ENCODE peak calls at places on chromosomes 13 and 19, in seven cellular contexts. One of them, this sample, is unnamed.

GRCh38 chr19:2546128-2547032 is 70.5 kb downstream of the GADD45B start:
- DNase-seq in pancreas: peak; percentile 81
- DNase-seq in PC-3: no peak
- DNase-seq in breast epithelium: peak; percentile 80
- DNase-seq in left ventricle myocardium inferior: peak; percentile 90
- DNase-seq in SK-N-SH: no peak
- DNase-seq in IMR-90: no peak
- DNase-seq in this sample: no peak

GRCh38 chr13:62524061-62524460 is 1108.4 kb upstream of the PCDH20 start:
- DNase-seq in breast epithelium: no peak
- DNase-seq in pancreas: no peak
- DNase-seq in SK-N-SH: no peak
- DNase-seq in IMR-90: no peak
- DNase-seq in left ventricle myocardium inferior: no peak
- DNase-seq in PC-3: no peak
- DNase-seq in this sample: no peak

GRCh38 chr13:99307648-99308339 is 595 bp upstream of the GPR183 start:
- DNase-seq in IMR-90: peak; percentile 83
- DNase-seq in breast epithelium: no peak
- DNase-seq in left ventricle myocardium inferior: no peak
- DNase-seq in SK-N-SH: no peak
- DNase-seq in pancreas: no peak
- DNase-seq in PC-3: peak; percentile 53
- DNase-seq in this sample: no peak

GRCh38 chr19:46603752-46604241 is 2.7 kb downstream of the CALM3 start:
- DNase-seq in PC-3: no peak
- DNase-seq in breast epithelium: no peak
- DNase-seq in left ventricle myocardium inferior: no peak
- DNase-seq in pancreas: no peak
- DNase-seq in SK-N-SH: peak; percentile 42
- DNase-seq in IMR-90: no peak
- DNase-seq in this sample: no peak

GRCh38 chr13:39102981-39103490 is 64.8 kb downstream of the NHLRC3 start:
- DNase-seq in left ventricle myocardium inferior: no peak
- DNase-seq in breast epithelium: no peak
- DNase-seq in SK-N-SH: no peak
- DNase-seq in IMR-90: no peak
- DNase-seq in PC-3: no peak
- DNase-seq in pancreas: no peak
- DNase-seq in this sample: no peak

GRCh38 chr13:34258646-34259386 is 440.9 kb downstream of the RFC3 start:
- DNase-seq in breast epithelium: no peak
- DNase-seq in SK-N-SH: peak; percentile 65
- DNase-seq in left ventricle myocardium inferior: no peak
- DNase-seq in PC-3: no peak
- DNase-seq in pancreas: no peak
- DNase-seq in IMR-90: no peak
- DNase-seq in this sample: no peak

GRCh38 chr19:46118136-46118535 is 6.4 kb downstream of the IGFL3 start:
- DNase-seq in left ventricle myocardium inferior: no peak
- DNase-seq in pancreas: no peak
- DNase-seq in IMR-90: no peak
- DNase-seq in breast epithelium: no peak
- DNase-seq in PC-3: peak; percentile 72
- DNase-seq in SK-N-SH: no peak
- DNase-seq in this sample: no peak

GRCh38 chr13:105139380-105140285 is 1395.8 kb downstream of the EFNB2 start:
- DNase-seq in left ventricle myocardium inferior: peak; percentile 26
- DNase-seq in IMR-90: peak; percentile 62
- DNase-seq in SK-N-SH: no peak
- DNase-seq in breast epithelium: peak; percentile 18
- DNase-seq in PC-3: no peak
- DNase-seq in pancreas: no peak
- DNase-seq in this sample: peak; percentile 81

GRCh38 chr13:44803390-44803789 is 185.9 kb downstream of the NUFIP1 start:
- DNase-seq in IMR-90: no peak
- DNase-seq in breast epithelium: no peak
- DNase-seq in left ventricle myocardium inferior: no peak
- DNase-seq in pancreas: no peak
- DNase-seq in PC-3: no peak
- DNase-seq in SK-N-SH: no peak
- DNase-seq in this sample: no peak

GRCh38 chr19:9535934-9536333 is 2.5 kb downstream of the ZNF426 start:
- DNase-seq in IMR-90: no peak
- DNase-seq in SK-N-SH: no peak
- DNase-seq in PC-3: no peak
- DNase-seq in left ventricle myocardium inferior: no peak
- DNase-seq in breast epithelium: no peak
- DNase-seq in pancreas: no peak
- DNase-seq in this sample: no peak

GRCh38 chr13:113969311-113969972 is 4.4 kb downstream of the C13orf46 start:
- DNase-seq in left ventricle myocardium inferior: peak; percentile 7
- DNase-seq in breast epithelium: no peak
- DNase-seq in PC-3: no peak
- DNase-seq in pancreas: peak; percentile 69
- DNase-seq in SK-N-SH: no peak
- DNase-seq in IMR-90: no peak
- DNase-seq in this sample: no peak

GRCh38 chr13:113722921-113723320 is 36.1 kb upstream of the TMEM255B start:
- DNase-seq in IMR-90: no peak
- DNase-seq in left ventricle myocardium inferior: no peak
- DNase-seq in PC-3: no peak
- DNase-seq in breast epithelium: no peak
- DNase-seq in SK-N-SH: no peak
- DNase-seq in pancreas: peak; percentile 59
- DNase-seq in this sample: no peak

GRCh38 chr19:20969498-20969897 is 46.4 kb downstream of the ZNF85 start:
- DNase-seq in SK-N-SH: no peak
- DNase-seq in PC-3: peak; percentile 60
- DNase-seq in left ventricle myocardium inferior: no peak
- DNase-seq in IMR-90: no peak
- DNase-seq in pancreas: no peak
- DNase-seq in breast epithelium: peak; percentile 64
- DNase-seq in this sample: no peak

DNA sequence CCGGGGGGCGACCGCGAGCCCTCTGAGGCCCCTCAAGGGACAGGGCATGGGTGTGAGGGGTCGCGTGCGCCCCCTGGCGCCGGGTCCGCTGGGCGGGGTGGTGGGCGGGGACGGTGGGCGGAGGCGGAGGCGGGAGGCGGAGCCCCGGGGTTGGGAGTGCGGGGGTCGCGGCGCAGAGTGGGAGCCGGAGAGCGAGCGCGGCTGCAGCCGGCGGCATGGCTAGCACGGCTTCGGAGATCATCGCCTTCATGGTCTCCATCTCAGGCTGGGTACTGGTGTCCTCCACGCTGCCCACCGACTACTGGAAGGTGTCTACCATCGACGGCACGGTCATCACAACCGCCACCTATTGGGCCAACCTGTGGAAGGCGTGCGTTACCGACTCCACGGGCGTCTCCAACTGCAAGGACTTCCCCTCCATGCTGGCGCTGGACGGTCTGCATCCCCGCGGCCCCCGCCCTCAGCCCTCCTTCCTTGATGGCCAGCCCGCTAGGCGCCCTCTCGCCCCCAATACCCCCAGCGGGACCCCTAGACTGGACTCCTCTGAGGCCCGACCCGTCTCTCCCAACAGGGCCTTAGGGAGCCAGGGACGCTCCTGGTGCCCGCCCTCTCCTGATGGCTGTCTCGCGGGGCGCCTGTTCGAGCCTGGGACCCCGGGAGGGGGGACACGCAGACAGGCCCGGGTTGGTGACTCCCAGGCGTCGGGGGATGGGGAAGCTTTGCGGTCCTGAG is at the start of gene CLDN10:
- DNase-seq in left ventricle myocardium inferior: no peak
- DNase-seq in SK-N-SH: peak; percentile 93
- DNase-seq in pancreas: peak; percentile 90
- DNase-seq in IMR-90: no peak
- DNase-seq in breast epithelium: no peak
- DNase-seq in PC-3: no peak
- DNase-seq in this sample: no peak
- TF ChIP-seq CTCF in left ventricle myocardium inferior: peak; percentile 13
- TF ChIP-seq CTCF in SK-N-SH: peak; percentile 28
- TF ChIP-seq CTCF in pancreas: peak; percentile 61
- TF ChIP-seq CTCF in IMR-90: no peak
- TF ChIP-seq CTCF in breast epithelium: no peak
- TF ChIP-seq CTCF in PC-3: no peak
- TF ChIP-seq CTCF in this sample: no peak

DNA sequence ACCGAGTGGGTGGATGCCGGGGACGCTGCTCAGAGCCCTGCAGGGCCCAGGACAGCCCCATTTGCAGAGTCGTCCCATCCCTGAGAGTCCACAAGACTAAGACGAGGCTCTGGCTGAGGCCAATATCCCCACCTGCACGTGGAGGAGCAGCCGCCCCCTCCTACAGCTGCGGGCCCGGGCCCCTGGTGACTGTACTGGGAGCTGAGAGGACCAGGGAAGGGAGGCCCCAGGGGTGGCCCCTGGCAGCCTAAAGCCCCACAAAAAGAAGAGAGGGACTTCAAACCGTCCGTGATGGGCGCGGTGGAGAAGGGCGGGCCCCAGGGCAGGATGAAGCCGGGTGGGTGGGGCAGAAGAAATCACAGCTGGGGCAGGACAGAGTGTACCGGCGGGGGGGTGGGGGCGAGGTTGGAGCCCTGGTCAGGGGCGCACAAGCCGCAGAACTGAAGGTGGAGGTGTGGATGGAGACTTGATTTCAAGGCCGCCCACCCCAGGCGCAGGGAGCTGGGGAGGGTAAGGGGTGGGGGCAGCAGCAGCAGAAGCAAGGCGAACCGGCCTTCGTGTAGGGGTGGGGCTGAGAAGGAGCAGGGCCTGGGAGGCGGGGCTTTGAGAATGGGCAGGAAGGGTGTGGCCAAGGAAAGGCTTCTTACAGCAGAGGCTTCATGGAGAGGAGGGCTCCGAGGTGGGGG is 12.9 kb downstream of the CFD start:
- DNase-seq in breast epithelium: no peak
- DNase-seq in left ventricle myocardium inferior: peak; percentile 75
- DNase-seq in PC-3: peak; percentile 45
- DNase-seq in SK-N-SH: no peak
- DNase-seq in IMR-90: peak; percentile 38
- DNase-seq in pancreas: peak; percentile 83
- DNase-seq in this sample: peak; percentile 72
- H3K4me3 ChIP-seq in breast epithelium: no peak overlapping the region
- H3K4me3 ChIP-seq in left ventricle myocardium inferior: peak overlapping the region; percentile 45
- H3K4me3 ChIP-seq in PC-3: no peak overlapping the region
- H3K4me3 ChIP-seq in SK-N-SH: no peak overlapping the region
- H3K4me3 ChIP-seq in IMR-90: no peak overlapping the region
- H3K4me3 ChIP-seq in pancreas: no peak overlapping the region
- H3K4me3 ChIP-seq in this sample: peak overlapping the region; percentile 33

GRCh38 chr19:13038306-13039210 is 43.3 kb downstream of the NFIX start:
- DNase-seq in breast epithelium: no peak
- DNase-seq in IMR-90: no peak
- DNase-seq in PC-3: no peak
- DNase-seq in SK-N-SH: no peak
- DNase-seq in left ventricle myocardium inferior: no peak
- DNase-seq in pancreas: no peak
- DNase-seq in this sample: no peak

GRCh38 chr19:13036366-13036976 is 41.2 kb downstream of the NFIX start:
- DNase-seq in pancreas: no peak
- DNase-seq in breast epithelium: peak; percentile 76
- DNase-seq in IMR-90: peak; percentile 29
- DNase-seq in left ventricle myocardium inferior: no peak
- DNase-seq in PC-3: peak; percentile 93
- DNase-seq in SK-N-SH: no peak
- DNase-seq in this sample: no peak

GRCh38 chr19:13039211-13039789 is 44.0 kb downstream of the NFIX start:
- DNase-seq in left ventricle myocardium inferior: no peak
- DNase-seq in SK-N-SH: no peak
- DNase-seq in IMR-90: no peak
- DNase-seq in breast epithelium: no peak
- DNase-seq in PC-3: no peak
- DNase-seq in pancreas: no peak
- DNase-seq in this sample: no peak

GRCh38 chr19:13037161-13037560 is 41.9 kb downstream of the NFIX start:
- DNase-seq in IMR-90: peak; percentile 85
- DNase-seq in PC-3: peak; percentile 91
- DNase-seq in left ventricle myocardium inferior: no peak
- DNase-seq in breast epithelium: peak; percentile 68
- DNase-seq in pancreas: no peak
- DNase-seq in SK-N-SH: no peak
- DNase-seq in this sample: no peak

DNA sequence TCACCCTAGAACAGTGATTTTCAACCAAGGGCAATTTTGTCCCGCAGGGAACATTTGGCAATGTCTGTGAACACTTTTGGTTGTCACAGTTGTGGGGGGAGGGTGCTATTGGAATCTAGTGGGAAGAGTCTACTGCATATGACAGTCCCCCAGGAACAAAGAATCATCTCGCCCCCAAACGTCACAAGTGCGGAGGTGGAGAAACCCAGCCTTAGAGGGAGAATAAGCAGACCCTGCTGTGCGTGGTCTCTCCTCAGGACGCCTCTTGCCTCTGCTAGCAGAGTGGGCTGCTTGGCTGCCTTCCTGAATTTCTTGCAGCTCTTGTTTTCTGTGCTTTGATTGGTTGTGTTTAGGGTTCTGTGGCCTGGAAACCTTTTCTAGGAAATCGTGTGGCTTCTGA is 42.4 kb downstream of the NFIX start:
- DNase-seq in left ventricle myocardium inferior: no peak
- DNase-seq in pancreas: no peak
- DNase-seq in SK-N-SH: no peak
- DNase-seq in breast epithelium: no peak
- DNase-seq in PC-3: no peak
- DNase-seq in IMR-90: no peak
- DNase-seq in this sample: no peak
- H3K4me1 ChIP-seq in left ventricle myocardium inferior: peaks cover 100% of the 10 kb centered on the region
- H3K4me1 ChIP-seq in pancreas: peaks cover 27% of the 10 kb centered on the region
- H3K4me1 ChIP-seq in SK-N-SH: peaks cover 62% of the 10 kb centered on the region
- H3K4me1 ChIP-seq in breast epithelium: peaks cover 76% of the 10 kb centered on the region
- H3K4me1 ChIP-seq in PC-3: peaks cover 52% of the 10 kb centered on the region
- H3K4me1 ChIP-seq in IMR-90: peaks cover 48% of the 10 kb centered on the region
- H3K4me1 ChIP-seq in this sample: peaks cover 3% of the 10 kb centered on the region

DNA sequence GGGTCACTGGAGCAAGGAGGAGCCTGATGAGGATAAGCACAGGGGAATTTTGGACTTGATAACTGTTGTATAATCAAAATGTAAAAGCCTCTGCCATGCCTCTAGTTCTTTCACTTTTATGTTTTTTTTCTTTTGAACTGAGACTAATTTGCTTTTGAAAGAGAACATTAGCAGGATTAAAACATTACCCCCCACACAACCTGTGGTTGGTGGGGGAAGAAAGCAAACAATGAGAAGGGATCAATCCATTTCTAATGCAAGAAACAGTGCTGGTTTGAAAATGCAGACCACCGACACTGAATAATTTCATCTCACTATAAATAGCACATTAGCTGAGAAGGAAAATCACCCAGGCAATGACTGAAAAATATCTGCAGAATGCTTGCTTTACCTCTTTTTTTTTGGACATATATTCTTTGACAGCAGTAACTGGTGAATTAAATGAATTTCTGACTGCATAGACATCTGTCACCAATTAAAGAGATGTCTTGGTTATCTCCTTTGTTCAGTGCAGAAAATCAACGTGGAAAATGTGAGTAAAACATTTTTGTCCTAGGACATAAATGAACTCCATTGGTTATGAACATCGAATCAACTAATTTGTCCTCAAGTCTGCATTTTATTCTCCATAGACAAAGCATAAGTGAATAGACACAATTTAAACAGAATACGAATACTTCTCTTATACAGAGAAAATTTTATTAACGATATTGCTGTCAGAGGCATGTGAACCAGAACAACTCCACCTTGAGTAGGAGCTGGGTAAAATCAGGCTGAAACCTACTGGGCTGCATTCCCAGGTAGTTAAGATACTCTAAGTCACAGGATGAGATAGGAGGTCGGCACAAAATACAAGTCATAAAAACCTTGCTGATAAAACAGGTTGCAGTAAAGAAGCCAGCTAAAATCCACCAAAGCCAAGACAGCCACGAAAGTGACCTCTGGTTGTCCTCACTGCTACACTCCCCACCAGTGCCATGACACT is 48.8 kb upstream of the TRPC4 start:
- DNase-seq in IMR-90: no peak
- DNase-seq in pancreas: no peak
- DNase-seq in PC-3: peak; percentile 8
- DNase-seq in breast epithelium: no peak
- DNase-seq in SK-N-SH: no peak
- DNase-seq in left ventricle myocardium inferior: no peak
- DNase-seq in this sample: no peak
- TF ChIP-seq CTCF in IMR-90: no peak
- TF ChIP-seq CTCF in pancreas: no peak
- TF ChIP-seq CTCF in PC-3: no peak
- TF ChIP-seq CTCF in breast epithelium: no peak
- TF ChIP-seq CTCF in SK-N-SH: no peak
- TF ChIP-seq CTCF in left ventricle myocardium inferior: no peak
- TF ChIP-seq CTCF in this sample: no peak